ENCODE peak calls at places on chromosome 13, in seven cellular contexts. I is Calu3, J is fibroblast of pulmonary artery, F is cardiac muscle cell, L is progenitor cell of endocrine pancreas, P is AG09309, H is GM13977. E is an unnamed sample.

GRCh38 chr13:26946675-26947342 is 186.2 kb upstream of the GPR12 start:
- DNase-seq in P (no peak), F (peak), J (peak), I (no peak), H (peak), L (no peak), E (no peak)

GRCh38 chr13:35888327-35888940 is 242.7 kb downstream of the DCLK1 start:
- DNase-seq in P (no peak), H (no peak), F (peak), J (peak), I (no peak), L (no peak), E (no peak)

GRCh38 chr13:29499766-29500165 is 95.7 kb downstream of the SLC7A1 start:
- DNase-seq in I (no peak), P (no peak), H (no peak), J (no peak), L (no peak), F (no peak), E (no peak)

GRCh38 chr13:49774376-49775005 is 18.0 kb downstream of the KPNA3 start:
- DNase-seq in F (no peak), I (no peak), P (no peak), J (no peak), L (no peak), H (no peak), E (no peak)

GRCh38 chr13:82833928-82834327 is 1048.3 kb downstream of the SLITRK1 start:
- DNase-seq in H (no peak), J (peak), P (no peak), F (peak), I (no peak), L (no peak), E (no peak)

GRCh38 chr13:26051231-26052135 is at the start of gene SHISA2:
- DNase-seq in H (peak), P (no peak), L (peak), J (peak), I (peak), F (peak), E (peak)

GRCh38 chr13:77022341-77022740 is 4.6 kb downstream of the FBXL3 start:
- DNase-seq in J (peak), F (peak), P (no peak), L (no peak), I (no peak), H (no peak), E (no peak)

GRCh38 chr13:92896842-92897241 is 329.8 kb upstream of the GPC6 start:
- DNase-seq in H (no peak), L (no peak), F (peak), I (no peak), J (peak), P (no peak), E (no peak)

GRCh38 chr13:113849546-113849945 is 14.3 kb downstream of the GAS6 start:
- DNase-seq in H (no peak), P (no peak), J (no peak), L (no peak), F (no peak), I (no peak), E (no peak)

GRCh38 chr13:22050951-22051563 is 380.2 kb downstream of the FGF9 start:
- DNase-seq in F (no peak), I (no peak), L (no peak), H (no peak), P (no peak), J (no peak), E (no peak)

GRCh38 chr13:22173605-22174004 is 502.7 kb downstream of the FGF9 start:
- DNase-seq in I (no peak), H (no peak), J (no peak), P (no peak), F (peak), L (no peak), E (no peak)

GRCh38 chr13:111031531-111031961 is 83.6 kb upstream of the ARHGEF7 start:
- DNase-seq in F (peak), H (no peak), P (peak), J (no peak), L (no peak), I (no peak), E (no peak)

GRCh38 chr13:110000534-110001345 is 214.4 kb upstream of the IRS2 start:
- DNase-seq in J (no peak), P (no peak), I (no peak), H (no peak), L (no peak), F (no peak), E (no peak)

DNA sequence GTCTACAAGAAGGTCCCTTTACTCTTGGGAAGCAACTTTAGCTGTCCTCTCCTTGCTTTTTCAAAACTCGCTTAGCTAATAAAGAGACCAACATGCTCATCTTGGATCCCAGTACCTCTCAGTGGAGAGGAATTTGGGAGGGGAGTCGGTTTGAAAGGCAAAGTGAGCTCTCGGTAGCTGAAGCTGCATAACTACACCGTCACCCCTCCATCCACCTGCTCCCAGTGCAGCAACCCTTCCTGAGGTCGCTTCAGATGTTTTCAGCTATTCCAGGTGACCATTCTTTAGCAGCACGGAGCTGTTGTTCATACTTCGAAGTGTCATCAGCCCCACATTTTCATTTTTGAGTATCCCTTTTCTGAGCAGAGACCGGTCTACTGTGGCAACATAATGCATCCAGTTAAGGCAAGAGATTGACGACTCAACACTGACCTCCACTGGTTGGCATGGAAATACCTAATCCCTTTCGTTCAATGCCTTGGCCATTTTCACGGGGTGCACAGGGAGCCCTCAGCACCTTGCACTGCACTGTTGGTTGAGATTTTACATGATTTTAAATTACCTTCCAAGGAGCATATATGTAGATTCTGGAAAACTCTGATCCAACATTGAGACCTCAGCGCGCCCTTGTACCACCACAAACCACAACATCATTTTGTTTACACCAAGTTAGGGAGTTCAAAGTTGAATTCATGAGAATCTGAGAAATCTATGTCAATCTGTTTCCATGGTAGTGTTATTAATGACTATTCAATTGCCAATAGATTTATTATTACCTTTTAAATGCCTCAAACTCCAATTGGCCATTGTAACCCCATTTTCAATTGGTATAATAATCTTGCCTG is 42.2 kb downstream of the DLEU7 start:
- DNase-seq in J (peak), H (peak), F (peak), P (peak), I (peak), L (peak), E (peak)
- TF ChIP-seq CTCF in J (peak), H (peak), F (peak), P (peak), I (peak), L (peak), E (peak)

GRCh38 chr13:41649659-41650058 is 192.3 kb downstream of the RGCC start:
- DNase-seq in P (no peak), J (peak), L (no peak), I (no peak), H (no peak), F (peak), E (peak)
- TF ChIP-seq CTCF in P (peak), J (peak), L (peak), I (no peak), H (no peak), F (peak), E (peak)

DNA sequence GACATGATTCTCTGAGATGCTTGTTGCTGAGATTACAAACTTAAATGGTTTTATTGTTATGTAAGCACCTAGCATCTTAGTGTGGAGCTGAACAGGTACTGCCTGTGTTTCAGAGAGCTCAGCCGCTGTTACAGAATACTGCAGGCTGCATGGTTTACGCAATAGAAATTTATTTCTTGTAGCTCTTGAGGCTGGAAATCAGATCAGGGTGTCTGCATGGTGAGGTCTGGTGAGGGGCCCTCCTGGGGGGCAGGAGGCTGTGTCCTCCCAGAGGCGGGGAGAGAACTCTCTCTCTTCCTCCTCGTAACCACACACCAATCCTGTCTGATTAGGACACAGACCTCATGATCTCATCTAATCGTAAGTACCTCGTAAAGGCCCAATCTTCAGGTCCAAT is 13.1 kb downstream of the ATP11A start:
- DNase-seq in F (no peak), I (no peak), H (no peak), P (no peak), L (no peak), J (no peak), E (no peak)
- TF ChIP-seq CTCF in F (no peak), I (no peak), H (no peak), P (no peak), L (no peak), J (no peak), E (no peak)

GRCh38 chr13:30978981-30979956 is 46.8 kb downstream of the TEX26 start:
- DNase-seq in P (no peak), I (peak), J (peak), F (peak), L (no peak), H (no peak), E (peak)
- TF ChIP-seq CTCF in P (peak), I (peak), J (peak), F (peak), L (peak), H (peak), E (peak)

GRCh38 chr13:60627071-60627686 is 230.2 kb downstream of the TDRD3 start:
- DNase-seq in H (peak), L (peak), I (peak), F (peak), J (peak), P (no peak), E (peak)
- TF ChIP-seq CTCF in H (peak), L (peak), I (no peak), F (peak), J (peak), P (peak), E (peak)

DNA sequence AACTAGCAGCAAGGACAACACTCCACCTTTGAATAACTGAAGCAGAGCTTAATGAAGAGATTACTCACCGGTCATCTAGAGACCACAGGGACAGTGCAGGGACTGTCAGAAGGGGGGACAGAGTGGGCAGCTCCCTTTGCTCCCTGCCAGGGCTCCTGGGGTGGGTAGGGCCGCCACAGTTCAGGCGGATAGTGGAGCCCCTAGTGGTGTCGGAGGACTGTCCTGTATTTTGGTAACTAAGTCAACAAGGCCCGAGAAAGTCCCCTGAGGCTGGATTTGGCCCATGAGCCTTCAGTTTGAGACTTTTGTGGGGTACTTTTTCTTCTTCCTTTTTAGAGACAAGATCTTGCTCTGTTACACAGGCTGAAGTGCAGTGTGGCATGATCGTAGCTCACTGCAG is 44.6 kb downstream of the GJA3 start:
- DNase-seq in J (no peak), F (no peak), P (no peak), L (no peak), H (no peak), I (no peak), E (no peak)
- TF ChIP-seq CTCF in J (no peak), F (no peak), P (no peak), L (no peak), H (no peak), I (no peak), E (no peak)

GRCh38 chr13:44961997-44962396 is 27.3 kb downstream of the NUFIP1 start:
- DNase-seq in I (no peak), P (no peak), F (no peak), H (no peak), J (no peak), L (no peak), E (no peak)

GRCh38 chr13:44971656-44972595 is 17.3 kb downstream of the NUFIP1 start:
- DNase-seq in H (no peak), F (no peak), P (no peak), J (peak), L (no peak), I (no peak), E (no peak)

GRCh38 chr13:44969858-44970484 is 19.3 kb downstream of the NUFIP1 start:
- DNase-seq in I (no peak), J (peak), L (no peak), F (peak), P (peak), H (peak), E (peak)

GRCh38 chr13:44972956-44973581 is 16.2 kb downstream of the NUFIP1 start:
- DNase-seq in F (peak), P (no peak), I (no peak), J (peak), H (no peak), L (no peak), E (no peak)

DNA sequence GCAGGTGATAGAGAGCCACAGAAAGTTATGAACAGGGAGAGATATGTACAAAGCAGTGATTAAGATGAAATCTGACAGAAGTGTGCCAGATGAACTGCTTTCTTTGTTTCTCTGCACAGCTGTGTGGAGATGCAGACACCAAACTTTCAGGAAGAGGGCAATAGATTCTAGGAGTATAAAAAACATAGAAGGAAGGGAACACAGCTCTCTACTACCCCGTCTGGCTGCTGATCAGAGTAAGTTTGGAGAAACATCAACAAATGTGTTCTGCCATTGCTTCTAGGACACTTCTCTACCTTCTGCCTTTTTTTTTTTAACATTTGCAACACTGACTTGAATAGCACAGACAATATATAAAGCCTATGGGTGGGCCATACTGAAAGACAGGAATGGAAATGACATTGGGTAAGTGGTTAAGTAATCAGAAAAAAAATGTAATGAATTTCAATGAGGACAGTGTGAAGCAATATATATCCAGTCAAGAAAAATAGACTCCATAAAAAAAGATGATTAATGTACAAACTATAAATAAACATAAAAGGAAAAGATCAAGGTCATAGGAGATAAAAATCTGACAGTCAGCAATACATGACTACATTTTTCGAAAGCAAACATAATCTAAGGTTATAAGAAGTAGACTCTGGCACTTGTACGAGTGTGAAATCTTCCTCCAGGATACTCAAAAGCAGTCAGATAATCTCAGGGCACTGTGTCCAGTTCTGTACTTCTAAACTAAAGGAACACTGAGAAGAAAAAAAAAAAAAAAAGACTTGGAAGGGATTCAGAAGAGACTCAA is 21.4 kb downstream of the NUFIP1 start:
- DNase-seq in J (peak), I (no peak), L (no peak), F (peak), P (no peak), H (no peak), E (no peak)
- TF ChIP-seq CTCF in J (peak), I (no peak), L (no peak), F (peak), P (peak), H (no peak), E (no peak)

GRCh38 chr13:97454699-97455098 is 20.7 kb downstream of the RAP2A start:
- DNase-seq in I (no peak), P (no peak), H (no peak), J (no peak), F (no peak), L (no peak), E (no peak)
- TF ChIP-seq CTCF in I (no peak), P (no peak), H (no peak), J (no peak), F (no peak), L (no peak), E (no peak)

E was measured in endothelial cell.